ENCODE peak calls at places on chromosomes 5 and 9, in four cellular contexts. M, D, J and Y are unnamed samples. For H3K4me1, the result is how much of the 10 kb centered on the place peaks cover.

GRCh38 chr9:73565833-73566465 is 414.3 kb downstream of the ANXA1 start:
- DNase-seq in J (no peak), M (no peak), D (peak), Y (peak)

GRCh38 chr5:140549237-140550144 is 2.0 kb downstream of the EIF4EBP3 start:
- DNase-seq in J (no peak), D (no peak), M (no peak), Y (peak)

GRCh38 chr5:116573617-116574431 is 799 bp downstream of the SEMA6A start:
- DNase-seq in J (no peak), D (no peak), M (peak), Y (no peak)

GRCh38 chr5:150394103-150394502 is 18.6 kb downstream of the CD74 start:
- DNase-seq in M (no peak), J (no peak), D (no peak), Y (no peak)

GRCh38 chr5:159033351-159033657 is 66.4 kb downstream of the EBF1 start:
- DNase-seq in D (no peak), J (no peak), M (no peak), Y (no peak)

GRCh38 chr5:31809037-31809910 is 170.3 kb downstream of the PDZD2 start:
- DNase-seq in D (peak), M (peak), J (peak), Y (peak)

GRCh38 chr9:86405926-86406325 is 51.7 kb upstream of the TUT7 start:
- DNase-seq in M (no peak), J (peak), D (peak), Y (no peak)

GRCh38 chr9:89776795-89777194 is 172.0 kb downstream of the GADD45G start:
- DNase-seq in D (no peak), J (no peak), M (no peak), Y (no peak)

GRCh38 chr5:159319363-159319762 is 10.9 kb downstream of the IL12B start:
- DNase-seq in J (no peak), D (no peak), M (no peak), Y (no peak)

GRCh38 chr5:171724771-171725609 is 60.6 kb upstream of the SMIM23 start:
- DNase-seq in J (no peak), D (peak), M (no peak), Y (no peak)

GRCh38 chr9:110192531-110193326 is 15.2 kb downstream of the C9orf152 start:
- DNase-seq in J (no peak), D (no peak), M (no peak), Y (peak)

GRCh38 chr5:83564069-83564749 is 92.7 kb downstream of the VCAN start:
- DNase-seq in M (no peak), D (peak), J (peak), Y (peak)

GRCh38 chr5:75951158-75951557 is 132.0 kb upstream of the SV2C start:
- DNase-seq in M (no peak), J (no peak), D (no peak), Y (no peak)

GRCh38 chr9:98429613-98430012 is 174.2 kb upstream of the TBC1D2 start:
- DNase-seq in J (no peak), M (no peak), D (no peak), Y (peak)

GRCh38 chr9:18490591-18491370 is 16.8 kb downstream of the ADAMTSL1 start:
- DNase-seq in M (peak), D (no peak), J (no peak), Y (peak)

GRCh38 chr9:97830884-97831829 is 21.9 kb upstream of the FOXE1 start:
- DNase-seq in D (peak), M (no peak), J (no peak), Y (peak)

GRCh38 chr5:126445502-126446174 is 22.4 kb downstream of the GRAMD2B start:
- DNase-seq in J (peak), M (no peak), D (no peak), Y (no peak)

GRCh38 chr5:14156611-14157493 is 13.7 kb downstream of the TRIO start:
- DNase-seq in D (no peak), J (peak), M (no peak), Y (no peak)

GRCh38 chr5:34900660-34901059 is 14.6 kb downstream of the RAD1 start:
- DNase-seq in J (no peak), D (no peak), M (no peak), Y (no peak)

GRCh38 chr9:76944011-76944410 is 38.1 kb upstream of the PRUNE2 start:
- DNase-seq in M (no peak), D (no peak), J (no peak), Y (peak)

GRCh38 chr5:15683332-15683731 is 183.4 kb downstream of the FBXL7 start:
- DNase-seq in M (no peak), D (peak), J (no peak), Y (peak)

GRCh38 chr9:116087246-116087645 is 66.3 kb upstream of the PAPPA start:
- DNase-seq in M (no peak), J (no peak), D (no peak), Y (peak)

GRCh38 chr9:126436545-126437269 is 110.1 kb downstream of the MVB12B start:
- DNase-seq in D (no peak), J (no peak), M (no peak), Y (no peak)

GRCh38 chr9:78213696-78214095 is 22.2 kb upstream of the CEP78 start:
- DNase-seq in D (peak), J (no peak), M (no peak), Y (peak)

GRCh38 chr9:93644397-93645088 is 68.2 kb downstream of the PHF2 start:
- DNase-seq in M (peak), D (no peak), J (no peak), Y (no peak)

GRCh38 chr9:100088202-100088601 is 10.6 kb downstream of the ERP44 start:
- DNase-seq in J (no peak), D (no peak), M (no peak), Y (no peak)

GRCh38 chr5:178398856-178399722 is 166.5 kb upstream of the PHYKPL start:
- DNase-seq in D (no peak), J (no peak), M (no peak), Y (no peak)

GRCh38 chr9:92294297-92294676 is 790 bp upstream of the IARS1 start:
- DNase-seq in D (peak), J (no peak), M (no peak), Y (peak)

GRCh38 chr9:98971168-98971914 is 27.6 kb downstream of the COL15A1 start:
- DNase-seq in M (peak), D (no peak), J (no peak), Y (peak)

GRCh38 chr5:52799358-52799982 is 11.8 kb downstream of the ITGA1 start:
- DNase-seq in M (peak), D (peak), J (no peak), Y (peak)

GRCh38 chr9:109317979-109318671 is 2.7 kb downstream of the EPB41L4B start:
- DNase-seq in D (peak), M (no peak), J (no peak), Y (no peak)

GRCh38 chr9:132798817-132799790 is 79.0 kb downstream of the AK8 start:
- DNase-seq in D (peak), M (no peak), J (no peak), Y (no peak)

GRCh38 chr5:148083203-148083602 is 19.4 kb downstream of the SPINK5 start:
- DNase-seq in M (no peak), D (no peak), J (no peak), Y (no peak)

GRCh38 chr5:124584991-124585715 is 161.3 kb downstream of the ZNF608 start:
- DNase-seq in D (no peak), M (no peak), J (peak), Y (no peak)

GRCh38 chr5:79935992-79936643 is 54.9 kb downstream of the MTX3 start:
- DNase-seq in M (no peak), J (no peak), D (no peak), Y (no peak)

GRCh38 chr9:124355941-124356744 is 59.1 kb downstream of the PSMB7 start:
- DNase-seq in M (no peak), J (no peak), D (no peak), Y (no peak)

GRCh38 chr9:92931606-92932005 is 15.7 kb upstream of the FGD3 start:
- DNase-seq in D (no peak), M (no peak), J (no peak), Y (no peak)

GRCh38 chr9:100228352-100228869 is 124.3 kb downstream of the TEX10 start:
- DNase-seq in J (no peak), M (no peak), D (no peak), Y (no peak)

DNA sequence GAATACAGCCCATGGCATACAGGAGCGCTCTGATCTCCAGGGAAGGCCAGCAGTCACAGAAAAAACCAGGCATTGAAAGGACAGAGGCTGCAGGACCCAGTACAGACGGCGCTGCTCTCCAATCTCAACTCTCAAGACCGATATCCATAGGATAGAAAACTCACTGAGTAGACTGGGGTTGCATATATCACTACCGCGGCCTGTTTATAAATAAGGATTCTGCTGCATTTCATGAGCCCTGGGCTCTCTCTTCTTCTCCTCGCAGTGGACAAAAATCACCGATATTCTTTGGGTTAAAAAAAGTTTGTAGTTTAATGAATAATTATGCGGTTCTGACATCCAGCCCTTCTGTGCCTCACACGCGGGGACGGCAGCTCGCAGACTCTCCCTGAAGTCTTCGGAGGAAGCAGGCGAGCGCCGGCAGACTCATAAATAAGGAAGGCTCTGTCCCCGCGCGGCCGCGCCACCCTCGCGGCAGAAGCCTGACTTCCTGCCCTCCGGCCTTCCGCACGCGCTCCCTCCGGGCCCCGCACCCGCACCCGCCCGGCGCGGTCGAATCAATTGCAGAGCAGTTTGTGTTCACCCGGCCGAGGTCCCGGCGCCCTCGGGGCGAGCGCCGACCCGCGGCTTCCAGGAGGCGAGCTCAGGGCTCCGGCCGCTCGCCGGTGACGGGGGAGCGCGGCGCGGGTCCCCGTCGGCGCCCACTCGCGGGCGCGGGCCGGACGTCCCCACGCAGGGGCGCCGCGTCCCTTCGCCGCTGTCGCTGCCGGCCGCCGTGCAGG is at the start of gene FAM78A:
- DNase-seq in D (peak), J (no peak), M (peak), Y (peak)
- H3K27ac ChIP-seq in D (no peak), J (peak), M (peak), Y (peak)

DNA sequence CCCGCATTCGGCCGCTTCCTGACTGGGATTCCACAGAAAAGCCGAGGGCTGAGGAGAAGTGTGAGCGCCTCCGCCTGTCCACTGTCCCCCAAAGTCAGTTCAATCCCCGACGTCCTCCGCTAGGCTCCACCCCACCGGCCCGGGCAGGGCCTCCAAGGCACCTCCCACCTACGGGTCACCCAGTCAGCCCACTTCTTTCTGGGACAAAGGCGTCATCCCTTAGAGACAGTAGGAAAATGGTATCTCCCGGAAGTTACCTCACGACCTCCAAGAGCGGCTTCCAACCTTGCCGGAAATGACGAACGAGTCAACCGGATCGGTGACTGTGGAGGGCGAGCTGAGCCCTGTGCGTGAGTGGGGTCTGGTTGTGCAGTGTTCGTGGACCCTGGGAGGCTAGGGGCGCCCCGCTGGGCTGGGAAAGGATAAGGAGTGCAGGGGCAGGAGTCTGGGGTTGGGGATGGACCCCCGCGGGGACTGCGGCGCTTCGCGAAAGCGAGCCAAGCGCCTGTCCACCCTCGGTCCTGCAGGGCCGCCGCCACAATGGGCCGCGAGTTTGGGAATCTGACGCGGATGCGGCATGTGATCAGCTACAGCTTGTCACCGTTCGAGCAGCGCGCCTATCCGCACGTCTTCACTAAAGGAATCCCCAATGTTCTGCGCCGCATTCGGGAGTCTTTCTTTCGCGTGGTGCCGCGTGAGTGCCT is at the start of the genes GDF9 and UQCRQ:
- DNase-seq in M (peak), D (peak), J (peak), Y (peak)
- H3K4me1 ChIP-seq in M (under half), D (under half), J (under half), Y (under half)

GRCh38 chr5:7823601-7824000 is 27.3 kb downstream of the CFAP90 start:
- DNase-seq in M (no peak), J (no peak), D (no peak), Y (no peak)

GRCh38 chr5:7825630-7826029 is 25.3 kb downstream of the CFAP90 start:
- DNase-seq in D (no peak), M (no peak), J (no peak), Y (no peak)

GRCh38 chr5:7824995-7825394 is 25.9 kb downstream of the CFAP90 start:
- DNase-seq in M (no peak), D (no peak), J (no peak), Y (no peak)

GRCh38 chr5:7828269-7828668 is 22.7 kb downstream of the CFAP90 start:
- DNase-seq in D (no peak), J (no peak), M (no peak), Y (no peak)

DNA sequence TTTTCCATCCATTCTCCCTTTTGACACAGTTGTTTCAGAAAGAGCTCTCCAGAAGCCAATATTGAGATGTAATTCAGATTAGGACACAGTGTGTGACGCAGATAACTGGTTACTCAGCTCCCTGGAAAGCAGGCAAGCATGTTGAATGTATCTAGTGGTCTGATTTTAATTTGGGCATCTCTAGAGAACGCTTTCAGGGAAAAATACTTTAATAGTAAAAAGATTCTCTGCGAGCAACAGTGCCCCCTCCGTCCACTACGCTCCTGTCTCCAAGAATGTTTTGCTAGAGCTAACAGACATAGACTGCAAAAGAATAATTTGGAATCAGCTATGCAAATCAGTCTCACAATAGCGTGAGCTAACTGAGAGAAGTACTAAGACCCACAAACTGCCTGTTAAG is 23.3 kb downstream of the CFAP90 start:
- DNase-seq in J (no peak), M (no peak), D (no peak), Y (no peak)
- TF ChIP-seq CTCF in J (peak), M (no peak), D (no peak), Y (peak)

DNA sequence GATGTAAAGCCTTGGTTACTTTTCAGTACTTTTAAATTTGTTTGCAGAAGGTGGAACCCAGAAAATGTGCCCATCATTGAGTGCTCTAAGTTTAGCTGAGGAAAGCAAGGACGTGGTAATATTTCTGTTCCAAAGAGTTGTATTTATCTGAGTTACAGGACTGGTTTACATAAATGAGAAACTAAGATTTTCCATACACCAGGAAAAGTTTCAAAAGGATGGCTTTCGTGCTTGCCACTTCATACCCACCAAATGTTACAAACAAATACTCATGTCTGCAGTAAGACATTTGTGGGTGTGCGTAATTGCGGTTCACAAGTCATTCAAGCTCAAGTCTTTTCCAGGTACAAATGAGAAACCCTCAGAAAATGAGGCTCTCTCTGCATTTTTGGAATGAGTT is 68.1 kb downstream of the CWC27 start:
- DNase-seq in J (no peak), D (no peak), M (no peak), Y (no peak)
- H3K27ac ChIP-seq in J (no peak), D (no peak), M (no peak), Y (no peak)

GRCh38 chr5:110687485-110687884 is 39.0 kb downstream of the TMEM232 start:
- DNase-seq in D (no peak), J (no peak), M (no peak), Y (no peak)

GRCh38 chr5:110681953-110682352 is 44.5 kb downstream of the TMEM232 start:
- DNase-seq in M (no peak), J (no peak), D (no peak), Y (no peak)

GRCh38 chr5:110681109-110681508 is 45.4 kb downstream of the TMEM232 start:
- DNase-seq in J (no peak), D (peak), M (no peak), Y (no peak)

DNA sequence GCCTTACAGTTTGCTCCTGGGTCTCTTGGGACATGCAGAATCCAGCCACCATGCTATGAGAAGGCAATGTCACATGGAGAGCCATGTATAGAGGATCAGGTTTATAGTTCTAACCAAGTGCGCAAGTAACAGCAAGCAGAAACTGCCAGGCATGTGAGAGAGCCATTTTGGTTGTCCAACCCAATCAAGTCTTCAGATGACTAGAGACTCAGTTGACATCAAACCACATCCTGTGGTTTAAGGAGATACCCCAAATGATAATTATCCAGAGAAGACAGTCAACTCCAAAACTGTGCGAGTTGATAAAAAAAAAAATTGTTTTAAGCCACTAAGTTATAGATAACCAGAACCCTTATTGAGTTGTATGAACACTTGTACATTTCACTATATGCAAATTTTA is 40.2 kb downstream of the TMEM232 start:
- DNase-seq in M (no peak), D (no peak), J (no peak), Y (no peak)
- H3K4me1 ChIP-seq in M (under half), D (under half), J (under half), Y (under half)

GRCh38 chr5:58988938-58989337 is 406.1 kb downstream of the RAB3C start:
- DNase-seq in M (no peak), D (no peak), J (no peak), Y (no peak)
- TF ChIP-seq CTCF in M (no peak), D (no peak), J (no peak), Y (no peak)

DNA sequence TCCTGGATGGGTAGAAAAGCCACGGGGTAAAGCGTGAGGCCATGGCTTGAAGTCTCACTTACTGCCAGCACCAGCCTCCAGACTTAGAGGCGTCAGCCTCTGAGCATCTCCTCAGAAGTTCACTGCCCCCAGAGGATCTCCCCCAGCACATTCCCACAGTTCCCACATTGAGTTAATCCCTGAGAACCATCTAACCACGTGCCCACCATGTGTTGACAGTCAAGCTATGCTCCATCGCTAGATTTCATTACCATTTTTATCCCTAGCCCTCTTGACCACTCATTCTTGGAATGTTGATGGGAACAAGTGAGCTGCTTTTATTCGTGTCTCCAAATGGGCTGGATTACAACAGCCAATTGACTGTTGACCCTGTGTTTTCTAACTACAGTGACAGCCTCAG is 283.3 kb upstream of the IRX1 start:
- DNase-seq in D (no peak), M (no peak), J (no peak), Y (no peak)
- H3K27ac ChIP-seq in D (no peak), M (no peak), J (no peak), Y (no peak)